ENCODE peak calls at places on chromosomes 3 and 15, in seven cellular contexts. W, X, E, N, T, J and M are unnamed samples.
A peak's percentile ranks its signal among the peaks of the same experiment; 100 is the strongest.

GRCh38 chr15:81160312-81161214 is 26.5 kb downstream of the CFAP161 start:
- DNase-seq in N (no peak), W (peak; percentile 93), X (no peak), T (peak; percentile 76), J (no peak), E (peak; percentile 33), M (peak; percentile 26)

GRCh38 chr3:12405432-12406272 is 78.6 kb upstream of the TSEN2 start:
- DNase-seq in T (peak; percentile 23), W (peak; percentile 98), N (peak; percentile 41), X (peak; percentile 81), J (peak; percentile 37), E (peak; percentile 20), M (peak; percentile 88)

GRCh38 chr15:77974098-77974414 is 103.5 kb downstream of the TBC1D2B start:
- DNase-seq in X (peak; percentile 77), N (no peak), W (peak; percentile 71), J (no peak), E (peak; percentile 72), T (no peak), M (no peak)

GRCh38 chr15:64865998-64866520 is 24.3 kb downstream of the PLEKHO2 start:
- DNase-seq in W (peak; percentile 32), J (no peak), X (no peak), E (no peak), T (no peak), N (no peak), M (peak; percentile 95)

GRCh38 chr3:43865376-43865775 is 174.6 kb downstream of the ABHD5 start:
- DNase-seq in E (no peak), W (no peak), N (no peak), J (no peak), T (no peak), X (no peak), M (no peak)

GRCh38 chr3:159236306-159236705 is 434.5 kb downstream of the MFSD1 start:
- DNase-seq in X (no peak), T (no peak), N (no peak), J (no peak), E (no peak), W (peak; percentile 29), M (no peak)

GRCh38 chr3:149967067-149967685 is 3.5 kb downstream of the PFN2 start:
- DNase-seq in W (peak; percentile 71), X (no peak), E (no peak), J (no peak), N (no peak), T (peak; percentile 67), M (peak; percentile 51)

GRCh38 chr3:2274531-2274930 is 175.9 kb downstream of the CNTN4 start:
- DNase-seq in E (no peak), N (no peak), X (no peak), J (no peak), W (no peak), T (no peak), M (no peak)

GRCh38 chr3:126752303-126753190 is 48.5 kb downstream of the CHCHD6 start:
- DNase-seq in X (peak; percentile 76), N (peak; percentile 51), E (peak; percentile 90), T (peak; percentile 63), W (peak; percentile 81), J (no peak), M (peak; percentile 51)

GRCh38 chr15:40775007-40775406 is 5.2 kb downstream of the C15orf62 start:
- DNase-seq in N (no peak), T (no peak), J (no peak), W (no peak), E (no peak), X (no peak), M (no peak)

GRCh38 chr3:67416703-67417102 is 237.7 kb downstream of the SUCLG2 start:
- DNase-seq in X (no peak), E (no peak), T (no peak), J (no peak), W (no peak), N (no peak), M (no peak)

GRCh38 chr15:69034352-69034751 is 19.9 kb downstream of the NOX5 start:
- DNase-seq in N (no peak), W (peak; percentile 69), J (peak; percentile 77), T (peak; percentile 94), E (no peak), X (no peak), M (peak; percentile 81)

GRCh38 chr15:69031013-69032001 is 16.8 kb downstream of the NOX5 start:
- DNase-seq in W (peak; percentile 59), T (peak; percentile 40), E (peak; percentile 77), X (peak; percentile 41), J (peak; percentile 31), N (no peak), M (no peak)

GRCh38 chr15:69035205-69035917 is 20.9 kb downstream of the NOX5 start:
- DNase-seq in T (peak; percentile 77), J (no peak), W (peak; percentile 23), X (peak; percentile 56), N (no peak), E (peak; percentile 46), M (no peak)

GRCh38 chr15:69032703-69033373 is 18.3 kb downstream of the NOX5 start:
- DNase-seq in E (no peak), X (no peak), T (no peak), W (no peak), J (no peak), N (no peak), M (no peak)

DNA sequence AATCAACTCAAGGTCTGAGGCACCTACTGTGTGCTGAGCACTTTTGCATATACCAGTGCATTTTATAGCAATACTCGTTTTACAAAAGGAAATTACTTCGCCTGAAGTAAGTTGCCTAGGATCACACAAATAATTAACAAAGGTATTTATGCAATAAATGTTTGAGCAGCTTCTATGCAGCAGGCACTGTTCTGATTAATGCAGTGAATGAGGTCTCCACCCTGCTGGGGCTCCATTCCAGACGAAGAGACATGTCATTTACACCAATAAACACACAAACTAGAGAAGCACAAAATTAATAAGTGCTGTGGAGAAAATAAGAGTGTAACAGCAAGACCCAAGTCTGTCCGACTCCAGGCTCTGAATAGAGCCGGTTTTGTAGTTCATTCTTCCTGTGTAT is 17.5 kb downstream of the NOX5 start:
- DNase-seq in E (no peak), N (no peak), W (no peak), X (no peak), J (no peak), T (no peak), M (no peak)
- H3K4me3 ChIP-seq in E (peak overlapping the region; percentile 63), N (peak overlapping the region; percentile 51), W (peak overlapping the region; percentile 23), X (peak overlapping the region; percentile 34), J (no peak overlapping the region), T (peak overlapping the region; percentile 5), M (peak overlapping the region; percentile 26)

GRCh38 chr3:172179680-172180399 is 140.5 kb downstream of the FNDC3B start:
- DNase-seq in T (no peak), W (no peak), N (no peak), J (no peak), E (no peak), X (no peak), M (no peak)
- TF ChIP-seq CTCF in T (no peak), W (no peak), N (no peak), J (no peak), E (no peak), X (no peak), M (no peak)

GRCh38 chr15:97875513-97876285 is 84.8 kb upstream of the ARRDC4 start:
- DNase-seq in W (no peak), X (no peak), J (no peak), N (no peak), E (no peak), T (no peak), M (no peak)
- H3K4me3 ChIP-seq in W (no peak overlapping the region), X (peak overlapping the region; percentile 18), J (peak overlapping the region; percentile 7), N (no peak overlapping the region), E (no peak overlapping the region), T (peak overlapping the region; percentile 22), M (no peak overlapping the region)

GRCh38 chr3:46717447-46718231 is at the start of gene PRSS50:
- DNase-seq in J (no peak), W (peak; percentile 16), T (no peak), X (peak; percentile 21), E (no peak), N (no peak), M (no peak)
- TF ChIP-seq CTCF in J (peak; percentile 58), W (peak; percentile 51), T (peak; percentile 35), X (no peak), E (peak; percentile 4), N (peak; percentile 22), M (peak; percentile 25)